ENCODE peak calls at places on chromosomes 4 and X, in seven cellular contexts. M is neural progenitor cell; U is transverse colon; T is CD8-positive, alpha-beta memory T cell; W is ovary; P is CD4-positive, CD25-positive, alpha-beta regulatory T cell; H is IMR-90. A is an unnamed sample.

GRCh38 chrX:9515464-9515863 is 50.6 kb downstream of the TBL1X start:
- DNase-seq in M (no peak), U (no peak), T (no peak), W (no peak), P (no peak), H (no peak), A (no peak)

GRCh38 chr4:79331126-79331876 is 5.4 kb upstream of the NAA11 start:
- DNase-seq in M (no peak), U (no peak), T (no peak), W (no peak), P (no peak), H (no peak), A (no peak)

GRCh38 chrX:154019633-154020499 is at the start of gene IRAK1:
- DNase-seq in M (peak; percentile 70), U (peak; percentile 67), T (peak; percentile 52), W (peak; percentile 78), P (peak; percentile 49), H (peak; percentile 52), A (no peak)

GRCh38 chrX:77668391-77669237 is 117.4 kb downstream of the ATRX start:
- DNase-seq in M (no peak), U (no peak), T (no peak), W (no peak), P (no peak), H (peak; percentile 55), A (no peak)

GRCh38 chr4:10461850-10462400 is 4.7 kb upstream of the ZNF518B start:
- DNase-seq in M (no peak), U (no peak), T (no peak), W (no peak), P (no peak), H (no peak), A (no peak)

GRCh38 chr4:107825072-107825789 is 499 bp downstream of the SGMS2 start:
- DNase-seq in M (peak; percentile 75), U (peak; percentile 58), T (no peak), W (no peak), P (no peak), H (peak; percentile 39), A (no peak)

GRCh38 chr4:88803600-88804096 is 106.0 kb upstream of the NAP1L5 start:
- DNase-seq in M (no peak), U (peak; percentile 43), T (no peak), W (no peak), P (no peak), H (peak; percentile 96), A (no peak)

GRCh38 chrX:136291824-136292223 is 8.9 kb upstream of the ADGRG4 start:
- DNase-seq in M (no peak), U (no peak), T (no peak), W (no peak), P (no peak), H (no peak), A (no peak)

GRCh38 chr4:53682196-53682595 is 90.9 kb upstream of the LNX1 start:
- DNase-seq in M (no peak), U (no peak), T (no peak), W (no peak), P (no peak), H (peak; percentile 85), A (no peak)

GRCh38 chrX:1400731-1401471 is 9.0 kb upstream of the SLC25A6 start:
- DNase-seq in M (peak; percentile 26), U (no peak), T (no peak), W (peak; percentile 36), P (no peak), H (no peak), A (peak; percentile 76)

GRCh38 chr4:120749445-120750151 is 172.9 kb downstream of the PRDM5 start:
- DNase-seq in M (no peak), U (peak; percentile 72), T (no peak), W (no peak), P (no peak), H (no peak), A (no peak)

GRCh38 chr4:101279377-101279871 is 67.9 kb downstream of the PPP3CA start:
- DNase-seq in M (no peak), U (no peak), T (no peak), W (no peak), P (no peak), H (peak; percentile 97), A (no peak)

GRCh38 chr4:40562681-40563080 is 67.0 kb downstream of the RBM47 start:
- DNase-seq in M (no peak), U (no peak), T (no peak), W (no peak), P (no peak), H (no peak), A (no peak)
- H3K4me3 ChIP-seq in M (no peak overlapping the region), U (no peak overlapping the region), T (no peak overlapping the region), W (no peak overlapping the region), P (no peak overlapping the region), H (no peak overlapping the region), A (no peak overlapping the region)

DNA sequence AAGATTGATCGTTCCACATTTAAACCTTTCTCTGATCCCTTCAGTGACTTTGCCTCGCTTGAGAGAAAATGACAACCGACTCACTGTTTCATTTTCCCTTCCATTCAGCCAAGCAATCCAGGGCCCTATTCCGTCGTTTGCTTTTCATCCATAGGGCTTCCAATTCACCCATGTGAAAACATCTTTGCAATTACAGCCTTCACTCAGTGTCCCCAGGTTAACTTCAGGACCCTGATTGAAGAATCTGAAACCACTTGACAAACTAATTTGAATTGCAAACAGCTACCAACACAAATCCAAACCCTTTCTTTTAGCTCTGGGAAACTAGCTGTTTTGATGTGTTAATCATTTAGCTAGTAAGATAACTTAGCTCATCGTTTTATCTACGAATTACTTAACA is 120.2 kb upstream of the FAM9C start:
- DNase-seq in M (peak; percentile 64), U (no peak), T (no peak), W (no peak), P (no peak), H (no peak), A (no peak)
- H3K27ac ChIP-seq in M (peak overlapping the region; percentile 86), U (no peak overlapping the region), T (no peak overlapping the region), W (no peak overlapping the region), P (no peak overlapping the region), H (no peak overlapping the region), A (no peak overlapping the region)

DNA sequence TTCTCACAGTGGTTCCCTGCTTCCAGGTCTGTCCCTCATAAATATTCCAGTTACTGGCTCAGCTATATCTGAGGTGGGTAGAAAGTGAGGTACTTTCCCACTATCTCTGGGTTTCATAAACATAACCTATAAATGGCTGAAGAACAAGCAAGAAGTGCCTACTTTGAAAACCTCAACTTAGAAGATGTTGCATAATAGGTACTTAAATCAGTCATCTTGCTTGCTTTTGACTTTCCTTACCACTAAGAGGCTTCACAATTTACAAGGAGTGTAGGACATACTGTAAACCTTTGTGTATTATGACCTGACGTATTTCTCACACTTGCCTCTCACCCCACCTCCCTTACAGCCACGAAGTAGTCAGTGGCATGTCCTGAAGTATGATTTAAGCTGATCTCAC is 145.9 kb downstream of the PCDH19 start:
- DNase-seq in M (no peak), U (no peak), T (no peak), W (no peak), P (no peak), H (no peak), A (no peak)
- H3K4me1 ChIP-seq in M (no peaks in the 10 kb centered on the region), U (no peaks in the 10 kb centered on the region), T (no peaks in the 10 kb centered on the region), W (no peaks in the 10 kb centered on the region), P (no peaks in the 10 kb centered on the region), H (no peaks in the 10 kb centered on the region), A (no peaks in the 10 kb centered on the region)

GRCh38 chr4:102734116-102734515 is 26.7 kb downstream of the MANBA start:
- DNase-seq in M (no peak), U (no peak), T (no peak), W (no peak), P (no peak), H (no peak), A (no peak)

GRCh38 chr4:102732678-102733445 is 27.9 kb downstream of the MANBA start:
- DNase-seq in M (no peak), U (no peak), T (no peak), W (no peak), P (no peak), H (no peak), A (no peak)

GRCh38 chr4:102734591-102735385 is 26.0 kb downstream of the MANBA start:
- DNase-seq in M (no peak), U (no peak), T (no peak), W (no peak), P (no peak), H (peak; percentile 84), A (no peak)

GRCh38 chr4:102735578-102735977 is 25.2 kb downstream of the MANBA start:
- DNase-seq in M (no peak), U (no peak), T (no peak), W (no peak), P (no peak), H (no peak), A (no peak)

GRCh38 chr4:102736636-102737549 is 23.9 kb downstream of the MANBA start:
- DNase-seq in M (no peak), U (no peak), T (no peak), W (no peak), P (no peak), H (no peak), A (no peak)
- H3K4me3 ChIP-seq in M (no peak overlapping the region), U (no peak overlapping the region), T (no peak overlapping the region), W (no peak overlapping the region), P (no peak overlapping the region), H (no peak overlapping the region), A (no peak overlapping the region)

DNA sequence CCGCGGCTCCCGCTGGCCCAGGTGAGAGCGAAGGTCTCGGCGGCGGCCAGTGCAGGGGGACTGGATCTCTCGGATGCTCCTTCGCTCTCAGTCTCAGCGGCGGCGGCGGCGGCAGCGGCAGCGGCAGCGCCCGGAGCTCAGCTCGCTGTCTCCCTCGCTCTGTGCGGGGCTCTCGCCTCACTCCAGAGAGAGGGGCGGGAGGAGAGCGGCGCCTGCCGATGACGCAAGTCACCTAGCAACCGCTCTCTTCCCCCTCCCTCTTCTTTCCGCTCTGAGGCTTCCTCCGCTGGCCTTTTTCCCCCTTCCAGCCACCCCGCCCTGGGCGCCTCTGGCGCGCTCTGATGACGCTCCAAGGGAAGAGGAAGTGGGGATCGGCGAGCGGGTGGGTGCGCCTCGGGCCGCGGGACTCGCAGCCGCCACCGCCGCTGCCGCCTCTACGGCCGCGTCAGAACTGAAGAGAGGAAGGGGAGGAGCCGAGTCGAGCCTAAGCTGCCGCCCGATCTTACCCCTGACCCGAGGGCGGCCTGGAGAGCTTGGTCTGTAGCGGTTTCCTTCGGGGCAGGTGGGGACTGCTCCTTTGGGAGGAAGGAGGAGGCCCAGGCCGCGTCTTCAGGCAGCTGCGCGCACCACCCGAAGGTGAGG is at the start of gene FBXW7:
- DNase-seq in M (peak; percentile 99), U (peak; percentile 100), T (peak; percentile 99), W (peak; percentile 99), P (peak; percentile 100), H (peak; percentile 99), A (peak; percentile 96)
- H3K27ac ChIP-seq in M (peak within 1 kb of the TSS; percentile 96), U (peak within 1 kb of the TSS; percentile 92), T (peak within 1 kb of the TSS; percentile 98), W (peak within 1 kb of the TSS; percentile 92), P (peak within 1 kb of the TSS; percentile 94), H (peak within 1 kb of the TSS; percentile 76), A (no peak within 1 kb of the TSS)

GRCh38 chr4:76192221-76192620 is 21.4 kb downstream of the SCARB2 start:
- DNase-seq in M (no peak), U (no peak), T (no peak), W (no peak), P (no peak), H (no peak), A (no peak)
- H3K4me1 ChIP-seq in M (no peaks in the 10 kb centered on the region), U (peaks cover 21% of the 10 kb centered on the region), T (no peaks in the 10 kb centered on the region), W (peaks cover 22% of the 10 kb centered on the region), P (no peaks in the 10 kb centered on the region), H (peaks cover 20% of the 10 kb centered on the region), A (no peaks in the 10 kb centered on the region)

GRCh38 chrX:87517571-87518141 is at the start of gene KLHL4:
- DNase-seq in M (peak; percentile 92), U (no peak), T (no peak), W (peak; percentile 38), P (no peak), H (peak; percentile 74), A (peak; percentile 55)
- H3K4me3 ChIP-seq in M (peak within 1 kb of the TSS; percentile 33), U (peak within 1 kb of the TSS; percentile 8), T (no peak within 1 kb of the TSS), W (peak within 1 kb of the TSS; percentile 38), P (no peak within 1 kb of the TSS), H (peak within 1 kb of the TSS; percentile 28), A (peak within 1 kb of the TSS; percentile 44)

A was measured in iPS DF 6.9.